ENCODE peak calls at places on chromosomes 16 and 17, in eight cellular contexts. Z is NCI-H774; Q is activated naive CD4-positive, alpha-beta T cell treated with Interleukin-2 at 50 U/mL for 16 hours; L is right lobe of liver; F is WERI-Rb-1; P is KBM-7; W is hypothalamus; V is CD4-positive, alpha-beta T cell. J is an unnamed sample.

GRCh38 chr17:44119798-44120197 is 3.6 kb downstream of the HDAC5 start:
- DNase-seq in Z (no peak), Q (no peak), L (no peak), F (no peak), P (no peak), W (no peak), V (no peak), J (no peak)

GRCh38 chr17:63998050-63998720 is at the start of gene PRR29:
- DNase-seq in Z (peak), Q (peak), L (peak), F (peak), P (peak), W (no peak), V (peak), J (no peak)

GRCh38 chr16:4655801-4656200 is 31.2 kb downstream of the MGRN1 start:
- DNase-seq in Z (no peak), Q (no peak), L (no peak), F (no peak), P (no peak), W (no peak), V (no peak), J (no peak)

GRCh38 chr17:1735418-1735817 is 7.3 kb upstream of the SERPINF2 start:
- DNase-seq in Z (no peak), Q (no peak), L (no peak), F (no peak), P (no peak), W (no peak), V (no peak), J (no peak)

GRCh38 chr16:68642436-68643064 is 2.6 kb upstream of the CDH3 start:
- DNase-seq in Z (no peak), Q (no peak), L (no peak), F (no peak), P (no peak), W (no peak), V (no peak), J (no peak)

GRCh38 chr16:61681124-61681523 is 355.1 kb downstream of the CDH8 start:
- DNase-seq in Z (no peak), Q (no peak), L (no peak), F (no peak), P (no peak), W (no peak), V (no peak), J (no peak)

GRCh38 chr16:70577256-70577698 is 53.7 kb downstream of the SF3B3 start:
- DNase-seq in Z (no peak), Q (peak), L (no peak), F (no peak), P (peak), W (no peak), V (no peak), J (no peak)

GRCh38 chr17:44501866-44502265 is 1.3 kb downstream of the GPATCH8 start:
- DNase-seq in Z (no peak), Q (no peak), L (no peak), F (no peak), P (peak), W (no peak), V (no peak), J (no peak)

GRCh38 chr17:60641810-60642220 is 35.8 kb upstream of the BCAS3 start:
- DNase-seq in Z (peak), Q (peak), L (peak), F (peak), P (peak), W (peak), V (peak), J (peak)

GRCh38 chr17:31510273-31511175 is 119.0 kb downstream of the RAB11FIP4 start:
- DNase-seq in Z (no peak), Q (no peak), L (no peak), F (no peak), P (no peak), W (no peak), V (no peak), J (no peak)

GRCh38 chr16:70713781-70714180 is 27.9 kb upstream of the MTSS2 start:
- DNase-seq in Z (no peak), Q (no peak), L (no peak), F (no peak), P (no peak), W (no peak), V (no peak), J (no peak)

GRCh38 chr16:51818342-51818944 is 667.4 kb upstream of the SALL1 start:
- DNase-seq in Z (peak), Q (no peak), L (peak), F (peak), P (peak), W (no peak), V (no peak), J (no peak)

GRCh38 chr17:12050646-12051225 is 30.1 kb downstream of the MAP2K4 start:
- DNase-seq in Z (no peak), Q (no peak), L (no peak), F (no peak), P (no peak), W (no peak), V (no peak), J (no peak)

GRCh38 chr16:57077714-57078113 is 14.7 kb upstream of the CPNE2 start:
- DNase-seq in Z (no peak), Q (no peak), L (no peak), F (no peak), P (no peak), W (no peak), V (no peak), J (no peak)

GRCh38 chr16:80285089-80285488 is 255.7 kb upstream of the DYNLRB2 start:
- DNase-seq in Z (no peak), Q (no peak), L (no peak), F (no peak), P (no peak), W (no peak), V (no peak), J (no peak)

GRCh38 chr17:48100160-48100559 is 1.1 kb downstream of the CBX1 start:
- DNase-seq in Z (no peak), Q (no peak), L (no peak), F (no peak), P (no peak), W (no peak), V (no peak), J (no peak)

GRCh38 chr17:82942166-82943130 is 102.6 kb upstream of the ZNF750 start:
- DNase-seq in Z (no peak), Q (no peak), L (peak), F (no peak), P (no peak), W (no peak), V (no peak), J (no peak)

GRCh38 chr16:47037396-47037745 is 63.9 kb upstream of the DNAJA2 start:
- DNase-seq in Z (no peak), Q (peak), L (peak), F (peak), P (peak), W (peak), V (no peak), J (no peak)

GRCh38 chr17:34980681-34981537 is 597 bp downstream of the LIG3 start:
- DNase-seq in Z (peak), Q (peak), L (peak), F (peak), P (peak), W (peak), V (peak), J (peak)

J was measured in cerebellar nuclear complex.